ENCODE peak calls at places on chromosome 6, in four cellular contexts. A, G, Q and J are unnamed samples. For H3K4me1, the result is how much of the 10 kb centered on the place peaks cover.

GRCh38 chr6:139376604-139377218 is 2.3 kb upstream of the CITED2 start:
- DNase-seq in Q (peak), G (peak), A (peak), J (no peak)

GRCh38 chr6:115932481-115932880 is 128.2 kb downstream of the FRK start:
- DNase-seq in Q (no peak), G (no peak), A (no peak), J (no peak)

GRCh38 chr6:133809406-133809805 is 79.5 kb upstream of the TCF21 start:
- DNase-seq in A (no peak), Q (no peak), G (peak), J (no peak)

GRCh38 chr6:77457720-77458349 is 5.5 kb downstream of the HTR1B start:
- DNase-seq in Q (peak), A (peak), G (peak), J (peak)

GRCh38 chr6:158049055-158050028 is 67.7 kb downstream of the SYNJ2 start:
- DNase-seq in A (peak), G (no peak), Q (no peak), J (no peak)

GRCh38 chr6:106380407-106380806 is 19.9 kb downstream of the CRYBG1 start:
- DNase-seq in Q (no peak), G (peak), A (no peak), J (no peak)

GRCh38 chr6:87925373-87926060 is 122.1 kb upstream of the SPACA1 start:
- DNase-seq in Q (no peak), A (no peak), G (no peak), J (no peak)

GRCh38 chr6:165184192-165184979 is 125.0 kb downstream of the C6orf118 start:
- DNase-seq in A (no peak), Q (no peak), G (no peak), J (no peak)

GRCh38 chr6:127869183-127869582 is 31.7 kb downstream of the THEMIS start:
- DNase-seq in Q (no peak), A (no peak), G (no peak), J (no peak)

GRCh38 chr6:151763938-151764680 is 43.4 kb upstream of the ESR1 start:
- DNase-seq in G (peak), Q (peak), A (peak), J (peak)

DNA sequence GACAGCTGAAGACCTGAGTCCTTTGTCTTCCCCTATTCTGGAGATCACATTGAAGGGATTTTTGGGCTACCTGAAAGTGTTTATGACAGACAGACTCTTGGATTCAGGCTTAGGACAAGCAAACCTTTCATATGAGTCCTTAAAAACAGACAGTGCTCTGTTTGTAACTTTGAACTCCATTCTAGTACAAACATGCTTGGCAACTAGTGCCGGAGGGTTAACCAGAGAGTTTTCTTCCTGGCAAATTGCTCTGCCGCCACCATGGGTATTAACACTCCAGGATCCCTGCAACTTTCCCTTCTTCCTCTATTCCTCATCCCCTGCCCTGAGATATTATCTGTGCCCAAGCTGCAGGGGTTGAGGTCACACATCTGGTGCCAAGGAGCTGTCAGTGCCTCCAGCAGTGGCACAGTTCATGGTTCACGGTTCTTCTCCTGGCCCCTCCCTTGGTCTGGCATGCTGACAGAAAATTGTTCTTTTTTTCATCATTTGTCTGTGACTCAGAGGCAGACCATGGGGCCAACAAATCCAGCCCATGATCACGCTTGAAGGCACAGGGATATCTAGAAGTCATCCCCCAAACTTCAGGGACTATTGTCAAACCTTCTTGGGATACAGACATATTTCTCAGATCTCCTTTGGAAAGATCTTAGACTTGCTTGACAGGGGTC is 77.6 kb downstream of the ATXN1 start:
- DNase-seq in A (peak), Q (no peak), G (peak), J (no peak)
- H3K4me1 ChIP-seq in A (under half), Q (under half), G (under half), J (under half)

GRCh38 chr6:153012856-153013255 is 10.3 kb upstream of the MTRF1L start:
- DNase-seq in Q (no peak), G (no peak), A (no peak), J (no peak)

GRCh38 chr6:153015094-153015645 is 12.7 kb upstream of the MTRF1L start:
- DNase-seq in G (no peak), Q (peak), A (no peak), J (no peak)

GRCh38 chr6:153013438-153013837 is 10.9 kb upstream of the MTRF1L start:
- DNase-seq in A (no peak), G (no peak), Q (no peak), J (no peak)

GRCh38 chr6:153018355-153018754 is 15.8 kb upstream of the MTRF1L start:
- DNase-seq in A (no peak), Q (no peak), G (no peak), J (no peak)

GRCh38 chr6:153016846-153017245 is 14.3 kb upstream of the MTRF1L start:
- DNase-seq in G (no peak), Q (peak), A (peak), J (no peak)
- H2BK120ac ChIP-seq in G (no peak), Q (no peak), A (no peak), J (no peak)

DNA sequence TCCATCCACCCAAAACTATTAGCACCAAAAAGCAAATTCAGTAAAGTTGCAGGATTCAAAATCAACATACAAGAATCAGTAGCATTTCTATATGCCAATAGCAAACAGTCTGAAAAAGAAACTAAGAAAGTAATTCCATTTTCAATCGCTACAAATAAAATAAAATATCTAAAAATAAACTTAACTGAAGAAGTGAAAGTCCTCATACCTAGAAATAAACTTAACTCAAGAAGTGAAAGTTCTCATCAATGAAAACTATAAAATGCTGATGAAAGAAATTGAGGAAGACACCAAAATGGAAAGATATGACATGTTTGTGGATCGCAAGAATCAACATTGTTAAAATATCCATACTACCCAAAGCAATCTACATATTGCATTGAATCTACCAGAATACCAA is 103.0 kb upstream of the ARID1B start:
- DNase-seq in G (no peak), Q (no peak), A (no peak), J (no peak)
- H3K4me1 ChIP-seq in G (under half), Q (under half), A (under half), J (under half)

DNA sequence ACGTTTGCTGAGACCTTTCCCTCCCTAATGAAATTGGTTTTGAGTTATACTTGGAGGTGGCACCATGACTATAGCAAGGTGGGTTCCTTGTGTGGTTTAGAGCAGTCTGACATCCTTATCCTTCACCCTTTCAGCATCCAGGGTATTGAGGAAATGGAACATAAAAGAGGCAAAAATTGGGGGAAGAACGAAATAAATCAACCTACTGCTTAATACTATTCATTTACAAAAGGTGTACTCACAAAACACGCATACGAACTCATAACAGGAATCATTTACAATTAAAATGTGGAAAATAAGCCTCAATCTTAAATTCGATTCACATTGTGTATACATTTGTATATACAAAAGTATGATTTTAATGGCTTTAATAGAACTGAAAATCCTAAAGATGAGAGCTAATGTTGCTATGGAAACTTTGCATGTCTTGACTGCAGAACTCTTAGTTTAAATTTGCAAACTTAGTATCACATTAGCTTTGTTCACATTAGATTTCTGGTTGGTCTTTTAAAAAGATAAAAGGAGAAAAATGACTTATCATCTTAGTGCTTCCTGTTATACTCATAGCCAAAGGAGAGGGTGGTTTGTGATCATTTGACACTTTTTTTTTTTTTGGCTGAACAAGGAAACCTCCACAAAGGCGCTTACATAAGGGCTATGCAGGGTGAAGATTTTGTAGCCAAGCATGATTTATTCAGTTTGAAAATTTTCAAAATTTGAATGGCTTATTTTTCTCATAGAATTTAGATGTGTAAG is 76.1 kb upstream of the ATXN1 start:
- DNase-seq in A (no peak), G (no peak), Q (no peak), J (no peak)
- H2BK120ac ChIP-seq in A (no peak), G (peak), Q (no peak), J (no peak)

DNA sequence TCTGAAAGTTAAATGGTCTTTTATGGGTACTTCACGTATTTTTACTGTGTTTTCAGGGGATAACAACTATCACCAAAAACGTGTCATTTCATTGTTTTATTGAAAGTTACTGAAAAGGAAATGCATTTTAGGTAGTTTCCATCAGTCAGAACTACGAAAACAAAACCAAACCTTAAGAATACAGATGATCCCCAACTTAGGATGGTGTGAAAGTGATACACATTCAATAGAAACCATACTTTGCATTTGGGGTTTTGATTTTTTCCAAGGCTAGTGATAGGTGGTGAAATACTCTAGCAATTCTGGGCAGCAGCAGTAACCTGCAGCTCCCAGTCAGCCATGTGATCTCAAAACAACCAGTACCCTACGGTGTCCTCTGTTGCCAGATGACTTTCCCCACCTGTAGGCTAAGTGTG is 25.9 kb upstream of the EFHC1 start:
- DNase-seq in G (no peak), A (no peak), Q (no peak), J (no peak)
- H3K4me1 ChIP-seq in G (under half), A (under half), Q (under half), J (under half)